ENCODE peak calls at places on chromosomes 12 and 14, in eight cellular contexts. I is endothelial cell, V is AML-193, G is brain pericyte, L is A549, B is ELF-1, P is cardiac muscle cell, R is head of caudate nucleus. A is an unnamed sample.

GRCh38 chr14:52073251-52073650 is 4.4 kb upstream of the NID2 start:
- DNase-seq in P (no peak), G (no peak), R (no peak), I (no peak), V (no peak), L (no peak), B (no peak), A (no peak)

GRCh38 chr12:93415723-93416464 is 25.9 kb downstream of the UBE2N start:
- DNase-seq in B (no peak), R (no peak), I (no peak), V (no peak), P (peak), G (no peak), L (no peak), A (no peak)

GRCh38 chr12:4855121-4855924 is 54.4 kb upstream of the KCNA1 start:
- DNase-seq in R (peak), L (peak), G (peak), I (peak), V (peak), P (peak), B (peak), A (peak)

GRCh38 chr12:109728921-109729836 is 15.6 kb downstream of the FAM222A start:
- DNase-seq in P (no peak), L (no peak), G (no peak), I (no peak), V (no peak), B (no peak), R (peak), A (no peak)

GRCh38 chr14:90547968-90548367 is 151.1 kb downstream of the CALM1 start:
- DNase-seq in V (no peak), R (no peak), B (no peak), P (no peak), G (no peak), I (no peak), L (no peak), A (no peak)

GRCh38 chr12:123358035-123358434 is 6.6 kb downstream of the SBNO1 start:
- DNase-seq in G (no peak), I (no peak), L (no peak), B (no peak), V (no peak), P (no peak), R (no peak), A (no peak)

GRCh38 chr12:24776856-24777255 is 172.0 kb downstream of the BCAT1 start:
- DNase-seq in P (no peak), V (no peak), I (no peak), R (no peak), L (no peak), G (no peak), B (no peak), A (no peak)

GRCh38 chr12:96047621-96048211 is 12.3 kb upstream of the LTA4H start:
- DNase-seq in I (no peak), L (peak), B (no peak), P (no peak), V (peak), G (no peak), R (peak), A (peak)

GRCh38 chr14:53432378-53432802 is 279.3 kb upstream of the DDHD1 start:
- DNase-seq in R (no peak), V (peak), P (peak), B (peak), L (peak), I (peak), G (no peak), A (no peak)